ENCODE peak calls at places on chromosomes 5 and 9, in ten cellular contexts. W, H, R, J, Z, Q, U, T, C and E are unnamed samples. For H3K4me1, the result is how much of the 10 kb centered on the place peaks cover.

GRCh38 chr5:168270446-168270845 is 21.0 kb upstream of the WWC1 start:
- DNase-seq in W (peak), H (peak), R (no peak), J (no peak), Z (no peak), Q (no peak), U (no peak), T (no peak), C (peak), E (no peak)

GRCh38 chr5:173342813-173343435 is 14.7 kb upstream of the STC2 start:
- DNase-seq in W (no peak), H (no peak), R (no peak), J (no peak), Z (no peak), Q (no peak), U (no peak), T (no peak), C (no peak), E (no peak)

GRCh38 chr5:168020522-168021294 is 270.7 kb upstream of the WWC1 start:
- DNase-seq in W (peak), H (no peak), R (no peak), J (peak), Z (peak), Q (no peak), U (no peak), T (no peak), C (no peak), E (no peak)

GRCh38 chr5:160289721-160290120 is 22.6 kb downstream of the CCNJL start:
- DNase-seq in W (no peak), H (no peak), R (no peak), J (no peak), Z (no peak), Q (no peak), U (no peak), T (no peak), C (no peak), E (no peak)

GRCh38 chr9:17852108-17852507 is 273.2 kb downstream of the SH3GL2 start:
- DNase-seq in W (no peak), H (no peak), R (no peak), J (no peak), Z (no peak), Q (no peak), U (no peak), T (no peak), C (no peak), E (no peak)

GRCh38 chr5:10460252-10460906 is 18.7 kb downstream of the ROPN1L start:
- DNase-seq in W (no peak), H (no peak), R (no peak), J (peak), Z (peak), Q (peak), U (peak), T (no peak), C (peak), E (peak)

GRCh38 chr5:54387659-54388232 is 67.8 kb upstream of the HSPB3 start:
- DNase-seq in W (peak), H (no peak), R (no peak), J (no peak), Z (peak), Q (no peak), U (no peak), T (no peak), C (no peak), E (no peak)

GRCh38 chr5:53095931-53096525 is 13.5 kb downstream of the MOCS2 start:
- DNase-seq in W (peak), H (peak), R (peak), J (peak), Z (peak), Q (no peak), U (peak), T (peak), C (peak), E (peak)

GRCh38 chr5:61290815-61291214 is 41.2 kb upstream of the ZSWIM6 start:
- DNase-seq in W (no peak), H (no peak), R (no peak), J (no peak), Z (no peak), Q (no peak), U (no peak), T (no peak), C (peak), E (no peak)

GRCh38 chr5:66554211-66554610 is 42.0 kb upstream of the MAST4 start:
- DNase-seq in W (no peak), H (peak), R (no peak), J (no peak), Z (peak), Q (no peak), U (no peak), T (no peak), C (no peak), E (no peak)

GRCh38 chr5:109739741-109740140 is 50.0 kb downstream of the MAN2A1 start:
- DNase-seq in W (peak), H (peak), R (no peak), J (no peak), Z (peak), Q (no peak), U (no peak), T (no peak), C (no peak), E (no peak)

GRCh38 chr9:110317921-110318320 is 19.7 kb downstream of the TXNDC8 start:
- DNase-seq in W (no peak), H (no peak), R (no peak), J (no peak), Z (no peak), Q (no peak), U (no peak), T (no peak), C (no peak), E (no peak)

GRCh38 chr9:86764230-86765039 is 182.9 kb downstream of the GAS1 start:
- DNase-seq in W (no peak), H (peak), R (no peak), J (no peak), Z (peak), Q (no peak), U (no peak), T (no peak), C (no peak), E (no peak)

GRCh38 chr9:71812385-71812784 is 44.1 kb upstream of the CEMIP2 start:
- DNase-seq in W (peak), H (no peak), R (no peak), J (peak), Z (peak), Q (peak), U (no peak), T (peak), C (no peak), E (peak)

GRCh38 chr9:16530669-16531461 is 339.6 kb downstream of the BNC2 start:
- DNase-seq in W (peak), H (no peak), R (no peak), J (no peak), Z (no peak), Q (no peak), U (no peak), T (peak), C (no peak), E (no peak)

GRCh38 chr9:106287108-106287631 is 575.8 kb upstream of the ZNF462 start:
- DNase-seq in W (no peak), H (no peak), R (no peak), J (no peak), Z (no peak), Q (no peak), U (peak), T (no peak), C (no peak), E (peak)

GRCh38 chr5:32326216-32326772 is 13.6 kb upstream of the MTMR12 start:
- DNase-seq in W (peak), H (no peak), R (no peak), J (no peak), Z (peak), Q (no peak), U (no peak), T (no peak), C (no peak), E (no peak)

GRCh38 chr5:51347157-51347556 is 36.1 kb upstream of the ISL1 start:
- DNase-seq in W (no peak), H (no peak), R (no peak), J (no peak), Z (no peak), Q (no peak), U (no peak), T (no peak), C (no peak), E (no peak)

GRCh38 chr5:60223342-60223741 is 329.8 kb upstream of the PDE4D start:
- DNase-seq in W (no peak), H (no peak), R (no peak), J (no peak), Z (no peak), Q (no peak), U (no peak), T (no peak), C (no peak), E (no peak)

GRCh38 chr9:98192503-98193335 is at the start of gene CORO2A:
- DNase-seq in W (peak), H (peak), R (no peak), J (peak), Z (peak), Q (peak), U (peak), T (peak), C (peak), E (peak)

GRCh38 chr5:42949348-42950090 is 90.6 kb downstream of the ANXA2R start:
- DNase-seq in W (peak), H (peak), R (peak), J (peak), Z (peak), Q (peak), U (peak), T (peak), C (peak), E (peak)

GRCh38 chr5:135386096-135386495 is 12.9 kb downstream of the MACROH2A1 start:
- DNase-seq in W (peak), H (no peak), R (no peak), J (no peak), Z (peak), Q (no peak), U (no peak), T (no peak), C (no peak), E (no peak)

GRCh38 chr5:54217826-54218503 is 92.4 kb downstream of the ARL15 start:
- DNase-seq in W (peak), H (peak), R (peak), J (no peak), Z (peak), Q (no peak), U (peak), T (no peak), C (peak), E (no peak)

GRCh38 chr5:150434502-150434901 is 15.0 kb downstream of the RPS14 start:
- DNase-seq in W (peak), H (peak), R (no peak), J (no peak), Z (peak), Q (no peak), U (no peak), T (no peak), C (no peak), E (no peak)

GRCh38 chr5:181217111-181217804 is 5.8 kb upstream of the TRIM41 start:
- DNase-seq in W (peak), H (peak), R (no peak), J (peak), Z (peak), Q (peak), U (peak), T (peak), C (peak), E (peak)

GRCh38 chr5:104513621-104514020 is 951.0 kb upstream of the NUDT12 start:
- DNase-seq in W (no peak), H (no peak), R (no peak), J (no peak), Z (no peak), Q (no peak), U (no peak), T (no peak), C (no peak), E (no peak)

GRCh38 chr5:25006734-25007133 is 362.0 kb upstream of the CDH10 start:
- DNase-seq in W (no peak), H (no peak), R (peak), J (no peak), Z (peak), Q (no peak), U (no peak), T (no peak), C (peak), E (no peak)

GRCh38 chr5:171595801-171596231 is 176.4 kb downstream of the FGF18 start:
- DNase-seq in W (peak), H (no peak), R (no peak), J (peak), Z (peak), Q (no peak), U (no peak), T (peak), C (peak), E (peak)

GRCh38 chr5:109191153-109191558 is 218.6 kb downstream of the PJA2 start:
- DNase-seq in W (peak), H (no peak), R (no peak), J (no peak), Z (peak), Q (no peak), U (no peak), T (no peak), C (peak), E (no peak)

GRCh38 chr5:173741729-173742431 is 125.4 kb upstream of the BOD1 start:
- DNase-seq in W (no peak), H (no peak), R (no peak), J (no peak), Z (no peak), Q (no peak), U (no peak), T (no peak), C (no peak), E (no peak)

GRCh38 chr5:99949361-99949760 is 585.8 kb upstream of the FAM174A start:
- DNase-seq in W (no peak), H (no peak), R (no peak), J (no peak), Z (no peak), Q (no peak), U (no peak), T (no peak), C (no peak), E (no peak)

GRCh38 chr9:121376214-121376830 is 6.3 kb upstream of the STOM start:
- DNase-seq in W (peak), H (no peak), R (no peak), J (no peak), Z (peak), Q (no peak), U (peak), T (no peak), C (no peak), E (no peak)

GRCh38 chr5:167816354-167816753 is 475.1 kb upstream of the WWC1 start:
- DNase-seq in W (peak), H (no peak), R (no peak), J (no peak), Z (peak), Q (no peak), U (no peak), T (no peak), C (no peak), E (no peak)

GRCh38 chr5:54746346-54746745 is 228.8 kb downstream of the SNX18 start:
- DNase-seq in W (no peak), H (no peak), R (no peak), J (no peak), Z (no peak), Q (no peak), U (no peak), T (no peak), C (no peak), E (no peak)

GRCh38 chr5:93926831-93927600 is 185.6 kb upstream of the POU5F2 start:
- DNase-seq in W (peak), H (no peak), R (no peak), J (no peak), Z (peak), Q (no peak), U (no peak), T (no peak), C (no peak), E (no peak)

GRCh38 chr5:4661851-4662250 is 478.3 kb upstream of the ADAMTS16 start:
- DNase-seq in W (no peak), H (no peak), R (no peak), J (no peak), Z (no peak), Q (no peak), U (no peak), T (no peak), C (no peak), E (no peak)

GRCh38 chr5:151703227-151703626 is 16.5 kb upstream of the SPARC start:
- DNase-seq in W (no peak), H (no peak), R (no peak), J (no peak), Z (no peak), Q (no peak), U (peak), T (no peak), C (no peak), E (no peak)

GRCh38 chr5:112763165-112763564 is 25.5 kb downstream of the APC start:
- DNase-seq in W (no peak), H (no peak), R (no peak), J (no peak), Z (no peak), Q (no peak), U (no peak), T (no peak), C (no peak), E (no peak)

GRCh38 chr5:112757468-112758208 is 20.0 kb downstream of the APC start:
- DNase-seq in W (peak), H (no peak), R (peak), J (no peak), Z (peak), Q (no peak), U (peak), T (no peak), C (peak), E (no peak)

GRCh38 chr5:112758676-112759075 is 21.0 kb downstream of the APC start:
- DNase-seq in W (no peak), H (no peak), R (no peak), J (no peak), Z (no peak), Q (no peak), U (no peak), T (no peak), C (no peak), E (no peak)

GRCh38 chr5:112762113-112762810 is 24.6 kb downstream of the APC start:
- DNase-seq in W (peak), H (no peak), R (no peak), J (no peak), Z (peak), Q (no peak), U (no peak), T (no peak), C (peak), E (no peak)
- H3K4me3 ChIP-seq in W (no peak), H (no peak), R (no peak), J (no peak), Z (no peak), Q (no peak), U (no peak), T (no peak), C (no peak), E (no peak)

GRCh38 chr5:177425196-177425800 is 1.2 kb upstream of the GRK6 start:
- DNase-seq in W (no peak), H (no peak), R (no peak), J (no peak), Z (no peak), Q (no peak), U (no peak), T (no peak), C (no peak), E (peak)

GRCh38 chr5:177425801-177426565 is 493 bp upstream of the GRK6 start:
- DNase-seq in W (peak), H (peak), R (peak), J (peak), Z (peak), Q (peak), U (peak), T (peak), C (peak), E (peak)

GRCh38 chr5:177427919-177428573 is 1.6 kb downstream of the GRK6 start:
- DNase-seq in W (no peak), H (no peak), R (no peak), J (no peak), Z (no peak), Q (no peak), U (no peak), T (no peak), C (no peak), E (peak)

GRCh38 chr5:177427211-177427822 is 841 bp downstream of the GRK6 start:
- DNase-seq in W (no peak), H (no peak), R (no peak), J (no peak), Z (peak), Q (no peak), U (peak), T (no peak), C (no peak), E (no peak)

GRCh38 chr5:177426566-177427210 is at the start of gene GRK6:
- DNase-seq in W (no peak), H (no peak), R (no peak), J (peak), Z (peak), Q (peak), U (peak), T (peak), C (no peak), E (peak)
- H3K4me1 ChIP-seq in W (under half), H (under half), R (under half), J (under half), Z (under half), Q (under half), U (under half), T (under half), C (under half), E (under half)

GRCh38 chr9:137017791-137018497 is 10.1 kb downstream of the ABCA2 start:
- DNase-seq in W (no peak), H (no peak), R (no peak), J (no peak), Z (no peak), Q (no peak), U (no peak), T (no peak), C (no peak), E (no peak)
- H3K4me3 ChIP-seq in W (no peak), H (no peak), R (no peak), J (no peak), Z (no peak), Q (no peak), U (no peak), T (no peak), C (no peak), E (no peak)

DNA sequence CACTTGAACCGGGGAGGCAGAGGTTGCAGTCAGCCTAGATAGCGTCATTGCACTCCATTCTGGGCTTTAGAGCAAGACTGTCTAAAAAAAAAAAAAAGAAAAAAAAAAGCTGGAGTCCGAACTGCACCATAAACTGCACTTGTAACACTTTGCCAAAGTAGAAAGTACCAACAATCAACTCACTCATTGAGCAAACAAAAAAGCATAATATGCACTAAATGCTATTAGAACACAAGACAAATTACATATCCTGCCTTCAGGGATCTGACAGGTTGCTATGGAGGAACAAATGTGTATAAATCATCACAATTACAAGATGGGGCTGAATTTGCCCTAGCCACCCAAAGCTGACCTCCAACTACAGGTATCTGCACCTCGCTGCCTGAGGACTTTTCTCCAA is 27.9 kb downstream of the GNAQ start:
- DNase-seq in W (no peak), H (no peak), R (no peak), J (no peak), Z (no peak), Q (no peak), U (no peak), T (no peak), C (no peak), E (no peak)
- H3K4me1 ChIP-seq in W (under half), H (under half), R (under half), J (under half), Z (under half), Q (under half), U (under half), T (under half), C (under half), E (under half)

GRCh38 chr9:126328415-126328814 is 1.8 kb downstream of the MVB12B start:
- DNase-seq in W (no peak), H (no peak), R (no peak), J (no peak), Z (no peak), Q (no peak), U (no peak), T (no peak), C (no peak), E (no peak)
- H3K4me3 ChIP-seq in W (no peak), H (no peak), R (no peak), J (peak), Z (no peak), Q (no peak), U (no peak), T (peak), C (no peak), E (no peak)

GRCh38 chr5:56740000-56740399 is 75.3 kb upstream of the MAP3K1 start:
- DNase-seq in W (no peak), H (no peak), R (no peak), J (no peak), Z (no peak), Q (no peak), U (no peak), T (no peak), C (no peak), E (no peak)
- H3K4me1 ChIP-seq in W (under half), H (under half), R (under half), J (under half), Z (under half), Q (under half), U (under half), T (under half), C (under half), E (under half)

GRCh38 chr9:123998278-123998925 is 13.2 kb upstream of the LHX2 start:
- DNase-seq in W (no peak), H (no peak), R (no peak), J (no peak), Z (no peak), Q (no peak), U (no peak), T (no peak), C (no peak), E (no peak)
- H3K4me3 ChIP-seq in W (no peak), H (no peak), R (no peak), J (no peak), Z (no peak), Q (no peak), U (no peak), T (no peak), C (peak), E (no peak)

GRCh38 chr5:14035859-14036440 is 91.5 kb upstream of the DNAH5 start:
- DNase-seq in W (peak), H (peak), R (peak), J (peak), Z (peak), Q (no peak), U (no peak), T (no peak), C (peak), E (no peak)
- H3K4me1 ChIP-seq in W (under half), H (under half), R (half or more), J (under half), Z (half or more), Q (under half), U (under half), T (under half), C (half or more), E (under half)

GRCh38 chr9:128546504-128546903 is 5.9 kb upstream of the SPTAN1 start:
- DNase-seq in W (no peak), H (no peak), R (no peak), J (no peak), Z (no peak), Q (no peak), U (no peak), T (no peak), C (no peak), E (no peak)
- H3K4me3 ChIP-seq in W (no peak), H (no peak), R (no peak), J (no peak), Z (no peak), Q (no peak), U (no peak), T (no peak), C (no peak), E (no peak)